ENCODE peak calls at places on chromosome 6, in eight cellular contexts. Z is B cell, M is lung, K is fibroblast of the aortic adventitia, N is prostate gland, C is tibial nerve, B is neural progenitor cell, D is heart right ventricle. V is an unnamed sample.

GRCh38 chr6:20455175-20456075 is 53.7 kb downstream of the E2F3 start:
- DNase-seq in M (no peak), B (no peak), C (no peak), D (no peak), N (no peak), Z (no peak), K (peak; percentile 53), V (no peak)

GRCh38 chr6:139944131-139944530 is 569.7 kb upstream of the CITED2 start:
- DNase-seq in K (no peak), D (no peak), B (no peak), C (no peak), N (no peak), M (no peak), Z (no peak), V (no peak)

GRCh38 chr6:168129292-168130167 is 50.5 kb upstream of the FRMD1 start:
- DNase-seq in K (no peak), N (no peak), B (no peak), C (no peak), D (no peak), Z (no peak), M (no peak), V (no peak)

GRCh38 chr6:37483502-37483901 is 16.2 kb downstream of the CCDC167 start:
- DNase-seq in C (no peak), N (no peak), D (no peak), B (no peak), Z (no peak), M (no peak), K (no peak), V (no peak)

GRCh38 chr6:33886673-33887144 is 82.9 kb upstream of the MLN start:
- DNase-seq in C (no peak), M (peak; percentile 58), N (peak; percentile 47), Z (no peak), D (peak; percentile 73), K (peak; percentile 83), B (no peak), V (no peak)

GRCh38 chr6:10558575-10558974 is 37.4 kb downstream of the GCNT2 start:
- DNase-seq in D (peak; percentile 22), N (peak; percentile 16), Z (no peak), M (no peak), C (no peak), B (peak; percentile 40), K (no peak), V (no peak)

GRCh38 chr6:46583711-46584110 is 68.9 kb downstream of the CYP39A1 start:
- DNase-seq in N (no peak), Z (no peak), D (no peak), M (no peak), C (no peak), B (no peak), K (no peak), V (no peak)

GRCh38 chr6:158008894-158009891 is 27.5 kb downstream of the SYNJ2 start:
- DNase-seq in B (no peak), K (peak; percentile 37), M (no peak), C (peak; percentile 47), Z (no peak), D (no peak), N (peak; percentile 63), V (peak; percentile 59)

GRCh38 chr6:136701011-136701410 is 91.3 kb downstream of the MAP3K5 start:
- DNase-seq in C (no peak), Z (no peak), D (no peak), B (no peak), N (no peak), K (no peak), M (no peak), V (no peak)

GRCh38 chr6:90187437-90188049 is 109.1 kb downstream of the BACH2 start:
- DNase-seq in Z (no peak), B (no peak), D (no peak), C (no peak), M (no peak), K (no peak), N (no peak), V (no peak)

GRCh38 chr6:148677594-148678476 is 69.0 kb upstream of the UST start:
- DNase-seq in Z (peak; percentile 69), B (no peak), C (no peak), N (no peak), D (no peak), M (no peak), K (no peak), V (no peak)

GRCh38 chr6:38867726-38868125 is 152.6 kb downstream of the DNAH8 start:
- DNase-seq in N (no peak), B (no peak), C (no peak), M (no peak), Z (no peak), D (no peak), K (no peak), V (no peak)

GRCh38 chr6:29953001-29953436 is 10.7 kb downstream of the HLA-A start:
- DNase-seq in C (no peak), M (no peak), D (no peak), Z (no peak), K (peak; percentile 21), B (no peak), N (no peak), V (no peak)

GRCh38 chr6:21404577-21404976 is 189.0 kb upstream of the SOX4 start:
- DNase-seq in M (no peak), K (no peak), Z (peak; percentile 11), N (no peak), D (no peak), B (no peak), C (no peak), V (no peak)

GRCh38 chr6:139778688-139779087 is 404.2 kb upstream of the CITED2 start:
- DNase-seq in Z (no peak), C (no peak), D (no peak), B (peak; percentile 53), M (no peak), K (peak; percentile 71), N (no peak), V (no peak)

DNA sequence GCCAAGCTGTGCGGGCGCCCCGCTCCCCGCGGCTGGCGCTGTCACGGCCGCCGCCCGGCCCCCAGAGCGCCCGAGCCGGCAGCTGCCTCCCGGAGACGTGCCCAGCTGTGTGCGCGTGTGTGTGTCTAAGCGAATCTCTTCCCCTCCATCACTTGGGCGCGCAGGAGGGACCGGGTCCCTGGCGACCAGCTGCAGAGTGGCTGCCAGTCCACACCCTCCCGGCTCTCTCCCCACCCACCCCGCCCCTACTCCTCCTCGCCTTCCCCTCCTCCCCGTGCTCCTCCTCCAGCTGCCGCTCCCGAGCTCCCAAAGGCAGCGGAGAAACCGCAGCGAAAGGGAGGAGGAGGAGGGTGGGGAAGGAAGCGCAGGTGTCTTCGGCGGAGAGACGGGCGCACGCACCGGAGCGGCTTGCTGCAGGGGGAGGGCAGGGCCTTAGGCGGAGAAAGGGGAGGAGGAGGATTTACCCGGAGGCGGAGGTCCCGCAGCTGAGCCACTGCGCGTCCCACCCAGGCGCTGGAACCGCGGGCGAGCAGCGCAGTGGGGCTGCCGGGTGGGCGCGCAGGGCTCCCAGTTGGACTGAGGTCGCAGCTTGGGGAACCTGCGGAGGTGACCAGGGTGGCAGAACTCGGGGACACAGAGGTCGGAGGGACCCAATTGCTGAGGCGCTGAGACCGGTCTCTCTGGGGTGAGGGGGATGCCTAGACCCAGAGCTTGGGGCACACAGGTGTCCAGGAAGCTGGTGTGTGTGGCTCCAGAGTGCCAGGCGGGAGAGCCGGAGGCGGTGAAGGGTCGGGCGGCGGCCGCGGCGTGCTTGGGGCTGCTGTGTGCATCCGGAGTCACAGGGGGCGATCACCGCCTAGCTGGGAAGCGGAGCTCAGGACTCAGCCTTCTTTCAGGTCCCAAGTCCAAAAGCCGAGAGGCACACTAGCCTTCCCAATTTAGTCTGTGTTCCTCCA is at the start of gene HS3ST5:
- DNase-seq in B (peak; percentile 89), Z (no peak), N (no peak), C (no peak), M (no peak), D (peak; percentile 21), K (no peak), V (peak; percentile 13)
- TF ChIP-seq CTCF in B (peak; percentile 65), Z (no peak), N (no peak), C (peak; percentile 14), M (no peak), D (peak; percentile 24), K (no peak), V (no peak)

DNA sequence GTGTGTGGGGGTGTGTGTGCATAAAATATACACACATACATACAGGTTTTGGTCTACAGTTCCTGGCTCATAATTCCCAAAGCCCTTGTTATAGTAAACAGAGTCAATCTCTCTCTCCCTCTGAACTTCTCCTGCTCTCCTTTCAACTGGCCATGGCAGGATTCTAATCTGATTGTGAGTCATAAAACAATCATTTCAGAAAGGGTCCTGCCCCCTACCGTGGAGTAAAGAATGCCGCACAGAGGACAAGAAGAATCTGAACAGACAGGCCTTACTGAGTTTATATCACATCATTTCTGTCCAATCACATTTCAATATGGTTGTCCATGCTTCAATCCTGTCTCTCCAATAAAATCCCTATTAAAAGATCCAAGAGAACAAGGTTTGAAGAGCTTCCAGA is 416.9 kb downstream of the FRK start:
- DNase-seq in Z (no peak), N (no peak), B (no peak), M (no peak), C (no peak), D (no peak), K (no peak), V (no peak)
- TF ChIP-seq CTCF in Z (no peak), N (no peak), B (no peak), M (no peak), C (no peak), D (no peak), K (no peak), V (no peak)

DNA sequence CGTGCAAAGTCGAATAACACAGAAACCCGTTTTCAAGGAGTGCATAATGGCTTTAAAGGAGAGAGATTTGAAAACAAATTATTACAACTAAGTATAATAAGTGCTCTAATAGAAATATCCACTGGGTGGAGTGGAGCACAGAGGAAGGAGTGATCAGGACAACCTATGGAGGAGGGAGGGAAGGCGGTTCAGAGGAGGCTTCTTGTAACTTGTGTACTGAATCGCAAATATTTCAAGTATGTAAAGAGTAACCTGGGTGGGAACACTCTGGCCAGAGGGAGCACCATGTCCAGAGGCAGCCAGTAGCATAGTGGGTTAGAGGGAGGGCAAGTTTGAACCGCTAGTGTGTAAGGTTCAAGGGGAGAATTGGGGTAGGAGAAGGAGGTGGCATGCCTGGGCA is 21.6 kb upstream of the TNFAIP3 start:
- DNase-seq in N (no peak), Z (no peak), M (no peak), B (no peak), D (no peak), C (no peak), K (peak; percentile 68), V (no peak)
- TF ChIP-seq CTCF in N (no peak), Z (no peak), M (no peak), B (no peak), D (no peak), C (no peak), K (peak; percentile 47), V (no peak)

GRCh38 chr6:166197361-166197760 is 29.7 kb upstream of the TBXT start:
- DNase-seq in B (peak; percentile 76), D (no peak), M (no peak), C (no peak), Z (no peak), K (peak; percentile 14), N (no peak), V (no peak)

GRCh38 chr6:166192557-166192956 is 24.9 kb upstream of the TBXT start:
- DNase-seq in N (no peak), B (no peak), C (no peak), Z (no peak), D (no peak), M (no peak), K (no peak), V (no peak)

GRCh38 chr6:166195861-166196238 is 28.2 kb upstream of the TBXT start:
- DNase-seq in K (no peak), C (no peak), B (no peak), D (no peak), Z (no peak), M (no peak), N (no peak), V (no peak)

GRCh38 chr6:166192136-166192535 is 24.5 kb upstream of the TBXT start:
- DNase-seq in Z (no peak), B (no peak), D (no peak), K (no peak), N (no peak), C (no peak), M (no peak), V (no peak)

GRCh38 chr6:166194885-166195860 is 27.5 kb upstream of the TBXT start:
- DNase-seq in B (no peak), D (no peak), M (no peak), C (no peak), Z (no peak), K (no peak), N (no peak), V (no peak)
- TF ChIP-seq CTCF in B (no peak), D (no peak), M (no peak), C (no peak), Z (no peak), K (no peak), N (no peak), V (no peak)